ENCODE peak calls at places on chromosomes 12 and 14, in four cellular contexts. N is NCI-H1930, A is tibial artery, U is H4. J is an unnamed sample.

GRCh38 chr12:54725233-54725843 is 77.2 kb upstream of the DCD start:
- DNase-seq in U (peak), A (no peak), N (no peak), J (no peak)

GRCh38 chr14:21022686-21023085 is 2.2 kb downstream of the NDRG2 start:
- DNase-seq in N (no peak), U (no peak), A (no peak), J (no peak)

GRCh38 chr12:122834921-122835692 is at the start of gene HIP1R:
- DNase-seq in A (no peak), N (peak), U (no peak), J (no peak)

GRCh38 chr12:123149828-123150272 is 1.0 kb downstream of the PITPNM2 start:
- DNase-seq in N (no peak), U (no peak), A (no peak), J (no peak)

GRCh38 chr12:15152864-15153263 is 68.4 kb downstream of the RERG start:
- DNase-seq in N (no peak), U (peak), A (no peak), J (no peak)

GRCh38 chr12:101116911-101117310 is 93.1 kb downstream of the SLC5A8 start:
- DNase-seq in U (no peak), N (no peak), A (no peak), J (no peak)

GRCh38 chr14:94337274-94337673 is 14.1 kb upstream of the SERPINA6 start:
- DNase-seq in A (no peak), U (no peak), N (no peak), J (no peak)

GRCh38 chr12:11649413-11650278 is at the start of gene ETV6:
- DNase-seq in A (peak), U (peak), N (peak), J (peak)

GRCh38 chr12:116215021-116215420 is 62.5 kb downstream of the MED13L start:
- DNase-seq in U (no peak), N (no peak), A (no peak), J (no peak)

GRCh38 chr14:84036863-84037262 is 1493.1 kb upstream of the FLRT2 start:
- DNase-seq in A (no peak), U (peak), N (no peak), J (no peak)

GRCh38 chr14:100504372-100505078 is 82.7 kb downstream of the BEGAIN start:
- DNase-seq in N (no peak), A (no peak), U (no peak), J (no peak)

GRCh38 chr12:64893961-64894360 is 69.5 kb downstream of the TBC1D30 start:
- DNase-seq in U (peak), N (no peak), A (no peak), J (no peak)

GRCh38 chr12:28583771-28584261 is 393.6 kb downstream of the CCDC91 start:
- DNase-seq in U (peak), A (no peak), N (no peak), J (no peak)

GRCh38 chr14:100616854-100617714 is 29.9 kb upstream of the BEGAIN start:
- DNase-seq in A (no peak), N (no peak), U (no peak), J (no peak)

GRCh38 chr14:90532826-90533525 is 136.1 kb downstream of the CALM1 start:
- DNase-seq in N (no peak), U (no peak), A (no peak), J (no peak)

GRCh38 chr12:29309320-29309902 is 71.6 kb downstream of the ERGIC2 start:
- DNase-seq in A (no peak), N (no peak), U (no peak), J (no peak)

GRCh38 chr12:124848621-124849380 is 14.9 kb downstream of the SCARB1 start:
- DNase-seq in N (no peak), U (no peak), A (no peak), J (no peak)

GRCh38 chr14:71206766-71207371 is 299.6 kb downstream of the PCNX1 start:
- DNase-seq in N (no peak), U (peak), A (peak), J (no peak)

GRCh38 chr12:53454710-53455109 is 2.8 kb downstream of the PCBP2 start:
- DNase-seq in A (no peak), U (no peak), N (no peak), J (no peak)

GRCh38 chr14:20460458-20461229 is 590 bp downstream of the PIP4P1 start:
- DNase-seq in N (no peak), A (no peak), U (no peak), J (no peak)

GRCh38 chr14:38185661-38186060 is 22.0 kb upstream of the SSTR1 start:
- DNase-seq in A (no peak), N (no peak), U (peak), J (no peak)

GRCh38 chr12:92556622-92557421 is 146.0 kb upstream of the PLEKHG7 start:
- DNase-seq in N (no peak), A (no peak), U (no peak), J (no peak)

GRCh38 chr14:100076630-100077029 is 11.4 kb downstream of the EVL start:
- DNase-seq in A (peak), U (no peak), N (no peak), J (no peak)

GRCh38 chr12:58804749-58805148 is 115.6 kb downstream of the LRIG3 start:
- DNase-seq in A (no peak), U (no peak), N (no peak), J (no peak)